ENCODE peak calls at places on chromosomes 3 and 15, in four cellular contexts. T is tibial nerve, S is psoas muscle, K is neural progenitor cell. B is an unnamed sample.

GRCh38 chr3:7307410-7307809 is 446.5 kb downstream of the GRM7 start:
- DNase-seq in T (no peak), S (no peak), K (no peak), B (no peak)

GRCh38 chr3:37543692-37544091 is 318.0 kb upstream of the CTDSPL start:
- DNase-seq in T (no peak), S (no peak), K (peak; percentile 60), B (no peak)

GRCh38 chr3:175456496-175456895 is 597.4 kb downstream of the NAALADL2 start:
- DNase-seq in T (no peak), S (no peak), K (no peak), B (no peak)

GRCh38 chr15:38507570-38507969 is 53.6 kb downstream of the FAM98B start:
- DNase-seq in T (no peak), S (no peak), K (no peak), B (no peak)

GRCh38 chr15:34773916-34774315 is 19.1 kb upstream of the GJD2 start:
- DNase-seq in T (no peak), S (no peak), K (peak; percentile 5), B (no peak)

GRCh38 chr3:187274977-187275338 is 16.6 kb downstream of the MASP1 start:
- DNase-seq in T (no peak), S (no peak), K (peak; percentile 91), B (no peak)

GRCh38 chr3:160697628-160698382 is 20.8 kb downstream of the ARL14 start:
- DNase-seq in T (no peak), S (no peak), K (no peak), B (no peak)

GRCh38 chr15:69860316-69860715 is 237.4 kb downstream of the TLE3 start:
- DNase-seq in T (no peak), S (no peak), K (no peak), B (no peak)

GRCh38 chr3:152403632-152404066 is 134.9 kb downstream of the MBNL1 start:
- DNase-seq in T (peak; percentile 78), S (peak; percentile 73), K (no peak), B (peak; percentile 48)

GRCh38 chr15:76341366-76342045 is 4.9 kb downstream of the ISL2 start:
- DNase-seq in T (no peak), S (no peak), K (peak; percentile 57), B (peak; percentile 43)

GRCh38 chr15:60563539-60564404 is 84.8 kb upstream of the ICE2 start:
- DNase-seq in T (no peak), S (no peak), K (no peak), B (no peak)

GRCh38 chr3:194851254-194851653 is 165.6 kb downstream of the FAM43A start:
- DNase-seq in T (no peak), S (no peak), K (no peak), B (no peak)

GRCh38 chr3:11198495-11198894 is 44.2 kb downstream of the HRH1 start:
- DNase-seq in T (no peak), S (no peak), K (no peak), B (no peak)

GRCh38 chr3:113167929-113168771 is 43.2 kb upstream of the BOC start:
- DNase-seq in T (no peak), S (no peak), K (no peak), B (no peak)

DNA sequence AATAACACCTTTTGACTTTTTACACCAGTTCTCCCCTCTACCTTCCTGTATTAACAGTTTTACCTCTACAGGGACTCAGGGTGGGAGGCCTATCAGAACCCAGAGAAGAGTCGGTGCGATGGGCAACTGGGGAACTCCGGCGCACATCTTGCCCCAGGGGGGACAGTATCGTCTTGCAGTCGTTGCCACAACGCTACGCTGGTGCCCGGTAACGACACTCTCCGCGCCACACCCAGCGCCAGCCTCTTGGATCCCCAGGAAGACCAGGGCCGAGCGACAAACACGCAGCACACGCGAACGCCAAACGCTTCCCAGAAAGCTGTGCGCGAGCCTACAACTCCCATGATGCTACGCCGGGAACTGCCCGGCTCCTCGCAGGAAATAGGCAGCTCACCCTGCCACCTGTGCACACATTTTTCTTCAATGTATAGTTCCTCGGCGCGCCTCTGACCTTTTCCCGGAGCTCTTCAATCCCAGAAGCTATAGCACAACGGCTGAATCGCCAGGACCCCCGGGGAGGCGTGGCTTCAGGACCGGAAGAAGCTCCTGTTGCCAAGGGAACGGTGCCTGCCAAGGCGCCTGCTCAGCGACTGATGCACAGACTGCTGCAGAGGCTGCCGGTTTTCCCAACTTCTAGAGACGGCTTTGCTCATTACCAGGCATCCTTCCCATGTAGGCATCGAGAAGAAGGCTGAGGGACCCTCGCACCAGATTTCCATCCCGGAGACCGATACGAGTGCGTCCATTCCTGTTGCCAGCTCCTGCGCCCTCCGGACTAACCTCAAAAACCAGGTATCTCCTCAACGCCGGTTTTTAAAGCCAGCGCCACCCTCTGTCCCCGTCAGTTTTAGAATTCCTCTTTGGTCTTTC is at the start of gene ARL6:
- DNase-seq in T (peak; percentile 61), S (peak; percentile 82), K (peak; percentile 95), B (peak; percentile 83)
- TF ChIP-seq CTCF in T (no peak), S (no peak), K (peak; percentile 34), B (no peak)

GRCh38 chr3:59655616-59656015 is 605.8 kb upstream of the CFAP20DC start:
- DNase-seq in T (no peak), S (no peak), K (no peak), B (no peak)
- H3K27ac ChIP-seq in T (no peak overlapping the region), S (no peak overlapping the region), K (no peak overlapping the region), B (no peak overlapping the region)

GRCh38 chr3:169058681-169059080 is 604.8 kb downstream of the MECOM start:
- DNase-seq in T (no peak), S (no peak), K (no peak), B (no peak)

DNA sequence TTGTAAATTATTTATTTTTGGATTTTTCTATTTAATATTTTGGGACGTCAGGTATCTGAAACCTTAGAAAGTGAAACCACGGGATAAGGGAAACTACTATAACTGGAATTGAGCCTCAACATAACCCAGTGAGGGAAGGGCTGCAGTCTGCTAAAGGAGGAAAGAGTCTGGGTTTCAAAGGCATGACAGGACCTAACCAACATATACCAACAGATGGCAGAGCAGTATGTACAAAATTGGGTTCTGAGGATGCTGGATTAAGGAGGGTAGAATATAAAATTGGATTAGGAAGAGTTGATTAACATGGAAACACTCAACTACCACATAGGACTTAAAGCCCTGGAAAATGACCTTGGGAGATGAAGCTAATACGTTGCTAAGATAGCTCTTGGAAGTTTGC is 603.5 kb downstream of the MECOM start:
- DNase-seq in T (no peak), S (no peak), K (no peak), B (no peak)
- TF ChIP-seq CTCF in T (no peak), S (no peak), K (no peak), B (no peak)

DNA sequence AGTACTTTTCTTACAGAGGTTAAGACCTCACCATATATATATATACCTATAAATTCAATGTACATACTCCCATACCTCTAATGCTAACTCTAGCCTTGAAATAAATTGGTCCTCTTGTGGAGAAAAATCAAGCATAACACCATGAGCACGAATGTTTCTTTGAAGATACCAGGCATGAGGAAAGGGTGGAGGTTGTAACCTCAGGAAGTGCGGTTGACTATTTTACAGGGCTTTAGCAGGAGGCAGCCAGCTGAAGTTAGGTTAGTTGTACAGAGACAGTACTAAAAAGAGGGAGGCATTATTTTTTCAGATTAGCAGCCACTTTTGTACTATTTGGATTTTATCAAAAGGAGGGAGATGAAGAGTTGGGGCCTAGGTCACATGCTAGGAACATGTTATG is 767.0 kb downstream of the OTOL1 start:
- DNase-seq in T (no peak), S (no peak), K (no peak), B (no peak)
- H3K27ac ChIP-seq in T (no peak overlapping the region), S (no peak overlapping the region), K (no peak overlapping the region), B (no peak overlapping the region)

GRCh38 chr15:43510230-43511011 is 7.0 kb upstream of the MAP1A start:
- DNase-seq in T (peak; percentile 97), S (peak; percentile 98), K (peak; percentile 100), B (peak; percentile 98)
- TF ChIP-seq CTCF in T (no peak), S (peak; percentile 50), K (peak; percentile 39), B (no peak)